ENCODE peak calls at places on chromosome 13, in nine cellular contexts. One of them, this sample, is unnamed.

GRCh38 chr13:49441846-49442245 is 2.0 kb downstream of the CAB39L start:
- DNase-seq in SK-N-SH: no peak
- DNase-seq in neural crest cell: no peak
- DNase-seq in fibroblast of lung: peak; percentile 54
- DNase-seq in ovary: no peak
- DNase-seq in HCT116: no peak
- DNase-seq in GM13977: no peak
- DNase-seq in stomach: no peak
- DNase-seq in progenitor cell of endocrine pancreas: no peak
- DNase-seq in this sample: no peak

GRCh38 chr13:25114220-25114619 is 18.3 kb downstream of the PABPC3 start:
- DNase-seq in progenitor cell of endocrine pancreas: peak; percentile 73
- DNase-seq in neural crest cell: peak; percentile 78
- DNase-seq in stomach: peak; percentile 71
- DNase-seq in ovary: peak; percentile 20
- DNase-seq in GM13977: peak; percentile 72
- DNase-seq in SK-N-SH: peak; percentile 71
- DNase-seq in HCT116: peak; percentile 59
- DNase-seq in fibroblast of lung: peak; percentile 71
- DNase-seq in this sample: peak; percentile 70

GRCh38 chr13:81988542-81988941 is 1647.6 kb upstream of the SPRY2 start:
- DNase-seq in SK-N-SH: no peak
- DNase-seq in progenitor cell of endocrine pancreas: no peak
- DNase-seq in neural crest cell: no peak
- DNase-seq in GM13977: no peak
- DNase-seq in HCT116: no peak
- DNase-seq in ovary: no peak
- DNase-seq in stomach: no peak
- DNase-seq in fibroblast of lung: no peak
- DNase-seq in this sample: no peak

GRCh38 chr13:108342369-108343289 is 73.1 kb downstream of the TNFSF13B start:
- DNase-seq in ovary: no peak
- DNase-seq in HCT116: peak; percentile 16
- DNase-seq in stomach: no peak
- DNase-seq in GM13977: peak; percentile 9
- DNase-seq in SK-N-SH: peak; percentile 23
- DNase-seq in neural crest cell: no peak
- DNase-seq in fibroblast of lung: peak; percentile 53
- DNase-seq in progenitor cell of endocrine pancreas: no peak
- DNase-seq in this sample: no peak

GRCh38 chr13:102289606-102290005 is 112.2 kb downstream of the FGF14 start:
- DNase-seq in ovary: no peak
- DNase-seq in fibroblast of lung: no peak
- DNase-seq in neural crest cell: no peak
- DNase-seq in progenitor cell of endocrine pancreas: no peak
- DNase-seq in SK-N-SH: no peak
- DNase-seq in stomach: no peak
- DNase-seq in HCT116: no peak
- DNase-seq in GM13977: no peak
- DNase-seq in this sample: no peak

GRCh38 chr13:110156186-110157065 is 150.5 kb downstream of the COL4A1 start:
- DNase-seq in GM13977: no peak
- DNase-seq in progenitor cell of endocrine pancreas: no peak
- DNase-seq in neural crest cell: no peak
- DNase-seq in HCT116: no peak
- DNase-seq in fibroblast of lung: peak; percentile 27
- DNase-seq in ovary: no peak
- DNase-seq in stomach: no peak
- DNase-seq in SK-N-SH: no peak
- DNase-seq in this sample: no peak

GRCh38 chr13:30037306-30037705 is 186.9 kb upstream of the UBL3 start:
- DNase-seq in GM13977: no peak
- DNase-seq in neural crest cell: no peak
- DNase-seq in ovary: no peak
- DNase-seq in HCT116: no peak
- DNase-seq in fibroblast of lung: no peak
- DNase-seq in progenitor cell of endocrine pancreas: no peak
- DNase-seq in stomach: no peak
- DNase-seq in SK-N-SH: peak; percentile 51
- DNase-seq in this sample: no peak

GRCh38 chr13:111505175-111505777 is 184.8 kb downstream of the TEX29 start:
- DNase-seq in HCT116: peak; percentile 33
- DNase-seq in stomach: peak; percentile 25
- DNase-seq in ovary: no peak
- DNase-seq in GM13977: no peak
- DNase-seq in progenitor cell of endocrine pancreas: no peak
- DNase-seq in SK-N-SH: peak; percentile 47
- DNase-seq in neural crest cell: peak; percentile 52
- DNase-seq in fibroblast of lung: no peak
- DNase-seq in this sample: no peak

GRCh38 chr13:32147976-32148375 is 116.4 kb downstream of the FRY start:
- DNase-seq in HCT116: no peak
- DNase-seq in fibroblast of lung: no peak
- DNase-seq in neural crest cell: no peak
- DNase-seq in ovary: no peak
- DNase-seq in GM13977: no peak
- DNase-seq in SK-N-SH: no peak
- DNase-seq in progenitor cell of endocrine pancreas: no peak
- DNase-seq in stomach: no peak
- DNase-seq in this sample: no peak

GRCh38 chr13:65789815-65790214 is 1440.3 kb downstream of the PCDH9 start:
- DNase-seq in fibroblast of lung: peak; percentile 24
- DNase-seq in GM13977: no peak
- DNase-seq in progenitor cell of endocrine pancreas: no peak
- DNase-seq in ovary: no peak
- DNase-seq in SK-N-SH: no peak
- DNase-seq in neural crest cell: no peak
- DNase-seq in HCT116: no peak
- DNase-seq in stomach: no peak
- DNase-seq in this sample: no peak

GRCh38 chr13:42333613-42334328 is 61.8 kb downstream of the AKAP11 start:
- DNase-seq in HCT116: no peak
- DNase-seq in SK-N-SH: no peak
- DNase-seq in progenitor cell of endocrine pancreas: no peak
- DNase-seq in ovary: no peak
- DNase-seq in GM13977: peak; percentile 54
- DNase-seq in stomach: no peak
- DNase-seq in neural crest cell: no peak
- DNase-seq in fibroblast of lung: peak; percentile 71
- DNase-seq in this sample: peak; percentile 12

DNA sequence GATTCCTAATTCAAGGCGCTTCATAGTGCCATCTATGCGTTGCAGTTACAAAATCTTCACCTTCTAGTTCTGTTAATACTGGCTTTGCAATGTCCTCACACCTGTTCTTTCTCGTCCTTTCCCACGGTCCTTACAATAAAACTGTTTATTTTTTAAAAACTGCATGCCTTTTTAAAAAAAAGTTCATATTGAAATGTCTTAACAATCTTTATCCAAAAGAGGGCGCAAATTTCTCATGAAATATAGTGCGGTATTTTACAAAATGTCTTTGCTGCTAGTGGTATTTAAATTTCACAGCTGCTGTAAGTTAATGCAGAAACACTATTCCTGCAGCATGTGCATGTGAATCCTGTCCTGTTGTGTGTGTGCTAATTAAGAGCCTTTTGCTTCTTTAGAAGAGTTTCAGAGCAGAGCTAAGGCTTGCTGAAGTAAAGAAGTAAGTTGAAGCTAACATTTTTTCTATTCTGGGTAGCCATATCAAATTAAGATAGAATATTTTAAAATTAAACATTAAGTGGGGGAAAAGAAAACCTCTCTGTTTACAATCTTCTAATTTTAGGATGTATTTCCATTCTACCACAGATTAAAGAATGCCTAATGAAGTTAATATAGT is 15.8 kb upstream of the CLDN10 start:
- DNase-seq in HCT116: peak; percentile 15
- DNase-seq in SK-N-SH: no peak
- DNase-seq in stomach: no peak
- DNase-seq in ovary: no peak
- DNase-seq in fibroblast of lung: peak; percentile 67
- DNase-seq in GM13977: no peak
- DNase-seq in neural crest cell: no peak
- DNase-seq in progenitor cell of endocrine pancreas: no peak
- DNase-seq in this sample: no peak
- TF ChIP-seq CTCF in HCT116: peak; percentile 9
- TF ChIP-seq CTCF in SK-N-SH: peak; percentile 72
- TF ChIP-seq CTCF in stomach: peak; percentile 21
- TF ChIP-seq CTCF in ovary: no peak
- TF ChIP-seq CTCF in fibroblast of lung: peak; percentile 39
- TF ChIP-seq CTCF in GM13977: peak; percentile 50
- TF ChIP-seq CTCF in neural crest cell: peak; percentile 64
- TF ChIP-seq CTCF in progenitor cell of endocrine pancreas: peak; percentile 51
- TF ChIP-seq CTCF in this sample: no peak

DNA sequence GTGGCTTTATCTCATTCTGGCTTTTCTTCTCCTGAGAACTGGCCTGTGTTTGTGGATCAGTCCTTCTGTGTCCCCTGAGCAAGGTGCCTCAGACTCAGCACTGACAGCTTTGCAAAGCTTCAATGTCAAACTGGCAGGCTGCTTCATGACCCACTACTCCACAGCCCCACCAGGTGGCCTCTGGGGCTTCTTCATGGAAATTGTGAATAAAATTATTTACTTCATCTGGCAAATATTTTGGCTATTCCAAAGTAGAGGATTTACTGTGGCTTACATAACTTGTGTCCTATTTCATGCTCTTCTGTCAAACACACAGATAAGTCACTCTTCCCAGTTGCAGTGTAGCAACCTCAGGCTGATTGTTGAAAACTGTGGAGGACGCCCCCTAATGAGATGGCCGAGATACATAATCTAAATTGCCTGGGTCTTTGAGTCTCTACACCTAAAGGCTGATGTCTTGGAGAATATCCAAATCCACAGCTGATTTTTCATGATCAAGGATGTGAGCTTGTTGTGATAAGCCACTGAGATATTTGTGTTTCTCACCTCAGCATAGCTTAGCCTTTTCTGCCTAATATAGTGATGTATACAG is 721.9 kb upstream of the SLC10A2 start:
- DNase-seq in fibroblast of lung: peak; percentile 0
- DNase-seq in ovary: no peak
- DNase-seq in GM13977: no peak
- DNase-seq in progenitor cell of endocrine pancreas: no peak
- DNase-seq in neural crest cell: no peak
- DNase-seq in SK-N-SH: no peak
- DNase-seq in HCT116: no peak
- DNase-seq in stomach: no peak
- DNase-seq in this sample: no peak
- TF ChIP-seq CTCF in fibroblast of lung: peak; percentile 20
- TF ChIP-seq CTCF in ovary: no peak
- TF ChIP-seq CTCF in GM13977: peak; percentile 15
- TF ChIP-seq CTCF in progenitor cell of endocrine pancreas: peak; percentile 53
- TF ChIP-seq CTCF in neural crest cell: peak; percentile 50
- TF ChIP-seq CTCF in SK-N-SH: no peak
- TF ChIP-seq CTCF in HCT116: peak; percentile 55
- TF ChIP-seq CTCF in stomach: no peak
- TF ChIP-seq CTCF in this sample: no peak

DNA sequence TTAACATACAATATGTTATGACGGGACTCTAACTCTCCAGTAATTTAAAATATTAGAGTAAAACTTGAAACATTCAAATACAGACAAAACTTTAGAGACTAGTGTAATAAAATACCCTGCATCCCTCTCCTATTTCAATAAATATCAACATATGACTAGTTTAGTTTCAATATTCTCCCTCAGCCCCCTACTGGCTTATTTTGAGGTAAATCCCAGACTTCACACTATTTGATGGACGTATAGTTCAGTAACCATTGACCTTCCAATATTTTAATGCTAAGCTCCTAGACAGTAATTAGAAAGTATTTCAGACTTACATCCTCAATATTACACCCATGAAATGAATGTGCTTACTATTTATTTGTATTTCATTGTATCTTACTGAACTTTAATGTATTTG is 180.7 kb upstream of the STARD13 start:
- DNase-seq in SK-N-SH: no peak
- DNase-seq in fibroblast of lung: no peak
- DNase-seq in stomach: no peak
- DNase-seq in neural crest cell: no peak
- DNase-seq in ovary: no peak
- DNase-seq in GM13977: no peak
- DNase-seq in progenitor cell of endocrine pancreas: no peak
- DNase-seq in HCT116: no peak
- DNase-seq in this sample: no peak
- TF ChIP-seq CTCF in SK-N-SH: peak; percentile 32
- TF ChIP-seq CTCF in fibroblast of lung: peak; percentile 21
- TF ChIP-seq CTCF in stomach: no peak
- TF ChIP-seq CTCF in neural crest cell: peak; percentile 30
- TF ChIP-seq CTCF in ovary: no peak
- TF ChIP-seq CTCF in GM13977: no peak
- TF ChIP-seq CTCF in progenitor cell of endocrine pancreas: no peak
- TF ChIP-seq CTCF in HCT116: peak; percentile 27
- TF ChIP-seq CTCF in this sample: no peak

GRCh38 chr13:23808803-23809202 is 80.4 kb downstream of the MIPEP start:
- DNase-seq in stomach: no peak
- DNase-seq in HCT116: no peak
- DNase-seq in fibroblast of lung: no peak
- DNase-seq in ovary: no peak
- DNase-seq in progenitor cell of endocrine pancreas: no peak
- DNase-seq in neural crest cell: no peak
- DNase-seq in SK-N-SH: no peak
- DNase-seq in GM13977: no peak
- DNase-seq in this sample: no peak

GRCh38 chr13:23813635-23814034 is 75.6 kb downstream of the MIPEP start:
- DNase-seq in SK-N-SH: peak; percentile 26
- DNase-seq in ovary: no peak
- DNase-seq in fibroblast of lung: no peak
- DNase-seq in progenitor cell of endocrine pancreas: no peak
- DNase-seq in GM13977: no peak
- DNase-seq in neural crest cell: no peak
- DNase-seq in HCT116: no peak
- DNase-seq in stomach: no peak
- DNase-seq in this sample: no peak

GRCh38 chr13:23811366-23812027 is 77.7 kb downstream of the MIPEP start:
- DNase-seq in HCT116: no peak
- DNase-seq in fibroblast of lung: no peak
- DNase-seq in neural crest cell: no peak
- DNase-seq in ovary: no peak
- DNase-seq in GM13977: no peak
- DNase-seq in stomach: no peak
- DNase-seq in SK-N-SH: no peak
- DNase-seq in progenitor cell of endocrine pancreas: no peak
- DNase-seq in this sample: no peak

GRCh38 chr13:23806874-23807522 is 82.2 kb downstream of the MIPEP start:
- DNase-seq in HCT116: no peak
- DNase-seq in progenitor cell of endocrine pancreas: no peak
- DNase-seq in neural crest cell: no peak
- DNase-seq in stomach: no peak
- DNase-seq in SK-N-SH: no peak
- DNase-seq in fibroblast of lung: peak; percentile 41
- DNase-seq in ovary: no peak
- DNase-seq in GM13977: no peak
- DNase-seq in this sample: no peak

DNA sequence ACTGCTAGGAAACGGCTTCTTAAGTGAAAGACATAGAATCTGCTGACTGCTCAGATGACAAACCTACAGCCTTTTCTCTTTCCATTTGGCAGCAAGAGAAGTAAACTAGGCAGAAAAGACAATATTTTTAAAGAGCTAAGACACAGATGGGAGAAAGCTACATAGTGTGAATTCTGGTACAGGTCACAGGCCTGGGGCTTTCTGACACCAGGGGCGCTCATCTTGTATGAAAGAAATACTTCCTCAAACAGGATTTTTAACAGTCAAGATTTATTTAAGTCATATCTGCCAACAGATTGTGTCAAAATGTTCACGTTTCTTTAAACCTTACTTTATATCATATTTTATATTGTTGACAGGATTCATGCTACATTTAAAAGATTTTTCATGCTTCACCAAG is 78.4 kb downstream of the MIPEP start:
- DNase-seq in SK-N-SH: no peak
- DNase-seq in ovary: no peak
- DNase-seq in fibroblast of lung: no peak
- DNase-seq in stomach: no peak
- DNase-seq in neural crest cell: no peak
- DNase-seq in GM13977: peak; percentile 27
- DNase-seq in HCT116: no peak
- DNase-seq in progenitor cell of endocrine pancreas: no peak
- DNase-seq in this sample: peak; percentile 6
- TF ChIP-seq CTCF in SK-N-SH: no peak
- TF ChIP-seq CTCF in ovary: no peak
- TF ChIP-seq CTCF in fibroblast of lung: peak; percentile 13
- TF ChIP-seq CTCF in stomach: no peak
- TF ChIP-seq CTCF in neural crest cell: peak; percentile 45
- TF ChIP-seq CTCF in GM13977: peak; percentile 55
- TF ChIP-seq CTCF in HCT116: no peak
- TF ChIP-seq CTCF in progenitor cell of endocrine pancreas: peak; percentile 25
- TF ChIP-seq CTCF in this sample: no peak